ENCODE peak calls at places on chromosomes 4 and X, in four cellular contexts. J is spleen, Q is stomach, C is uterus. B is an unnamed sample.

GRCh38 chr4:159765402-159765801 is 662.5 kb downstream of the RAPGEF2 start:
- DNase-seq in C (no peak), Q (no peak), J (no peak), B (no peak)

GRCh38 chrX:47146121-47146935 is 1.3 kb downstream of the RBM10 start:
- DNase-seq in J (peak; percentile 44), C (no peak), Q (no peak), B (no peak)

GRCh38 chr4:15457401-15458201 is 12.1 kb upstream of the CC2D2A start:
- DNase-seq in Q (no peak), C (no peak), J (no peak), B (no peak)

GRCh38 chr4:161762796-161763195 is 401.0 kb downstream of the FSTL5 start:
- DNase-seq in C (no peak), J (no peak), Q (no peak), B (no peak)

GRCh38 chrX:154717824-154718223 is 33.1 kb downstream of the GAB3 start:
- DNase-seq in C (no peak), J (no peak), Q (no peak), B (no peak)

GRCh38 chr4:142126890-142127497 is 490.6 kb downstream of the IL15 start:
- DNase-seq in J (no peak), Q (peak; percentile 56), C (peak; percentile 31), B (no peak)

GRCh38 chr4:82422616-82423015 is 7.6 kb downstream of the HNRNPDL start:
- DNase-seq in C (no peak), J (no peak), Q (no peak), B (no peak)

GRCh38 chr4:25667931-25668557 is 12.4 kb downstream of the SLC34A2 start:
- DNase-seq in J (no peak), C (no peak), Q (no peak), B (no peak)

GRCh38 chr4:77504407-77504806 is 101.2 kb upstream of the CXCL13 start:
- DNase-seq in J (no peak), C (no peak), Q (no peak), B (no peak)

DNA sequence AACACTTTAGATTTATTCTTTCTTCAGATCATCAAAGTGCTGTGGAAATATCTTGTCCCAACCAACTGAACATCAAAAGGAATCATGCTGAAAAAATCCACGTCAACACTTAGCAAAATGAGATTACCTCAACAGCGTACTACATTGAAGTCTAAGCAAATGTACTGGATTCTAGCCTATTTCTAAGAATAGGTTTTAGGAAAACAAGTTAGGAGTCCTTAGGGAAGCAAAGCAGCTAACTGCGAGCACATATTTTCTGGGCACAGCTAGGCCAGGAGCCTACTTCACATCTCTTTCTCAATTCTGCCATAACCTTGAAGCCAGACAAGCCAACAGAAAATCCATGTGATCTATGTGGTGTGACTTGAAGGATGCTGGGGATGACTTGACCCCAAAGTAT is 22.2 kb downstream of the KDR start:
- DNase-seq in C (no peak), Q (no peak), J (no peak), B (no peak)
- H3K36me3 ChIP-seq in C (no peaks in the 10 kb centered on the region), Q (no peaks in the 10 kb centered on the region), J (no peaks in the 10 kb centered on the region), B (no peaks in the 10 kb centered on the region)

DNA sequence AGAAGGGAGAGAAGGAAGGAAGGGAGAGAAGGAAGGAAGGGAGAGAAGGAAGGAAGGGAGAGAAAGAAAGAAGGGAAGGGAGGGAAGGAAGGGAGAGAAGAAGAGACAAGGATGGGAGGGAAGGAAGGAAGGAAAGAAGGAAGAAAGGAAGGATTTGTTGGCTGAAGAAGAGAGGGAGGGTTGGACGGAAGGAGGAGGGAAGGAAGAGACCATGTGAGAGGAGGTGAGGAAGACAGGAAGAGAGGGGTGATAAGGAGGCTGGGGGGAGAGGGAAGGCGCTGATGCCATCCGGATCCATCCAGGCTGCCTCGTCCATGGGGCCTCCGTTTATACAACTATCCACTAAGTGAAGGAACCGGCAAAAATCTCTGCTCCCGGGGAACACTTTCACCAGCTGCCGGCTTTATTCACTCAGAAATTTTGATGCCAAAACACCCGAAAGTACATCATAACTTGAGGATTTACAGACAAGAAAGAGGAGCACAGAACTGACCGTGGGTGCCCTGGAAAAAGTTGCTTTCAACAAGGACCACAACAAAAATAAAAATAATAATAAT is 14.9 kb downstream of the DHRSX start:
- DNase-seq in J (no peak), C (no peak), Q (no peak), B (no peak)
- H3K27ac ChIP-seq in J (no peak overlapping the region), C (peak overlapping the region; percentile 81), Q (no peak overlapping the region), B (peak overlapping the region; percentile 66)

GRCh38 chrX:101639583-101639982 is 20.1 kb downstream of the ARMCX2 start:
- DNase-seq in J (no peak), Q (no peak), C (no peak), B (no peak)
- TF ChIP-seq POLR2A in J (no peak), Q (no peak), C (no peak), B (no peak)

GRCh38 chr4:27081675-27082579 is 221.3 kb downstream of the STIM2 start:
- DNase-seq in J (no peak), Q (no peak), C (no peak), B (no peak)

GRCh38 chr4:27084685-27085356 is 224.2 kb downstream of the STIM2 start:
- DNase-seq in Q (peak; percentile 53), C (peak; percentile 18), J (no peak), B (no peak)

GRCh38 chr4:27079056-27079455 is 218.4 kb downstream of the STIM2 start:
- DNase-seq in C (no peak), Q (no peak), J (no peak), B (no peak)

GRCh38 chr4:27087306-27088045 is 226.8 kb downstream of the STIM2 start:
- DNase-seq in C (no peak), Q (no peak), J (no peak), B (no peak)

GRCh38 chr4:27082786-27083185 is 222.1 kb downstream of the STIM2 start:
- DNase-seq in Q (no peak), C (no peak), J (no peak), B (no peak)
- H3K36me3 ChIP-seq in Q (no peaks in the 10 kb centered on the region), C (no peaks in the 10 kb centered on the region), J (no peaks in the 10 kb centered on the region), B (no peaks in the 10 kb centered on the region)

DNA sequence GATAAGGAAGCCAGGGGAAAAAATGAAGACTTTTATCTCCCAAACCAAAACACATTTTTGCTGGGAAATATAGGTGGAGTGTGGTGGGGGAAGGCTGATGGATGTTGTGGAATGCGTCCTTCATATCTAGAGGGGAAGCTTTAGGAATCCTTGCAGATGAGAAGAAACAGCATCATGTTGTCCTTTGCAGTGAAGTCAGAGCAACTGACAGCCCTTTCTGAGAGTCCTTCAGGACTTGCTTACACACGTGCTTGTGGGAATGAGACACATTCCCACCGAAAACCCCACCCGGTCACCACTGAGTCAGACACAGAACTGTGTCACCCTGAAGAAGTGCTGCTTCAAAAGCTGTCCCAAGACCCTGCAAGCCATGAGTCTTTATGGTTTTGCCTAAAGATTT is 81.5 kb downstream of the SHROOM2 start:
- DNase-seq in Q (no peak), C (no peak), J (no peak), B (no peak)
- H3K27ac ChIP-seq in Q (no peak overlapping the region), C (peak overlapping the region; percentile 57), J (no peak overlapping the region), B (no peak overlapping the region)

GRCh38 chr4:183504064-183504929 is 561 bp upstream of the ING2 start:
- DNase-seq in C (peak; percentile 99), Q (peak; percentile 100), J (peak; percentile 100), B (peak; percentile 98)
- TF ChIP-seq POLR2A in C (peak; percentile 73), Q (no peak), J (no peak), B (no peak)

DNA sequence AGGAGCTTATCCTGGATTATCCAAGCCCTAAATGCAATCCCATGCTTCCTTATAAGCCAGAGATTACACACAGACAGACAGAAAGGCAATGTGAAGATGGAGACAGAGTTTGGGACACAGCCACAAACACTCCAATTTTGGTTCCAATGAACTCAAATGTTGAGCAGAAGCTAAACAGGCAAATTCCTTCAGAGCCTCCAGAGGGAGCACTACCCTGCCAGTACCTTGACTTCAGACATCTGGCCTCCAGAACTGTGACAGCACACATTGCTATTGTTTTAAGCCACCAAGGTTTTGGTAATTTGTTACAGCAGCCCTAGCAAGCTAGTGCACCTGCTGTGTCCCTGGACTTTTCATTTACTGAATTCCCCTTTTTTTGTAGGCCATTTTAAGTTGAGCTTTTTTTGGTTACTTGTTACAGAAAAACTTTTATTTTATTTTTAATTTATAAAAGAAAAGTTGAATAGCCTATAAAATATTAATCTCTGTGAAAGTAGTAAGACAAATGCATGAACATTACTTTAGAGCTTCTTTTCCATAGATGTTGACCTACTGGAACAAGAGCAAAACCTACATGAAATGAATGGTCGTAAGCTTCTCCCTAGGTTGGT is 33.4 kb upstream of the SRD5A3 start:
- DNase-seq in J (no peak), C (peak; percentile 26), Q (peak; percentile 34), B (no peak)
- H3K36me3 ChIP-seq in J (no peaks in the 10 kb centered on the region), C (no peaks in the 10 kb centered on the region), Q (no peaks in the 10 kb centered on the region), B (no peaks in the 10 kb centered on the region)

DNA sequence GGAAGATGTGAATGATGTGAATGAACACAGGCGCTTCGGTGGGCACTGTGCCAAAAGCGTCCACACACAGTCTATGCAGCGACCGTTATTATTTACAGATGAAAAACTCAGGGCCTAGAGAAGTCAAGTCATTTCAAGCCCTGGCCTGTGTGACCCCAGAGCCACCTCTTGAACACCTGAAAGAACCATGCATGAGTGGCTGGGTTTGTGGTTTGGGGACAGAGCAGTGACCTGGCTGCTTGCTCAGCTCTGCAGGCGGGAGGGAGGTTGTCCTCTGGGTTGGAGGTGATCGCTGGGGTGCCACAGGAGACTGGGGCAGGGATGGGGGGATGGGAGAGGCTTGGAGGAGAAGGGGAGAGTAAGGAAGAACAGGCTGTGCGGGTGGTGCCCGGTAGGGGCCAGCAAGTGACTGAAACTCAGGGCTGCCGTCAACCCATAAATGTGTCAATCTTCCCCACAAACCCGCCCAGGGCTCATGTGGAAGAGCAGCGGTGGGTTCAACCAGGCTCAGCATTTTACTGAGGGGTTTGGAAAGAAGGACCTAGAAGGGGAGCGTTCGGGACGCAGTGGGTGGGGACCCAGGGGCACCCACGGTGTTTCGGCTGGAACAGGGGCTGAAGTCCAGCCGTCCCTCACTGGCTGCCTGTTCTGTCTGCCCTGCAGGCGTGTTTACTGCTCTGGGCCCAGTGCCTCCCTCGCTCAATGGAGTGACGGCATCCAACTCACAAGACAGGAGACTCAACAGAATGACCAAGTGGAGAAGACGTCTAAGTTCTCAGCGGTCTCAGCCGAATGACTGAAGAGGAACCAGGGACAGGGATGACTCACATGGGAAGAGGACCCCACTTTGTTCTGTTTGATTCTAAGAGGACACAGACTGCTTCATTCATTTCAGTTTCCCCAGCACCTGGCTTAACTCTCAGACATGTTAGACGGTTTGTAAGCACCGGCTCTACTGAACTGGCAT is 167.8 kb downstream of the AFAP1 start:
- DNase-seq in C (no peak), Q (no peak), J (peak; percentile 57), B (peak; percentile 49)
- H3K27ac ChIP-seq in C (no peak overlapping the region), Q (no peak overlapping the region), J (no peak overlapping the region), B (no peak overlapping the region)

DNA sequence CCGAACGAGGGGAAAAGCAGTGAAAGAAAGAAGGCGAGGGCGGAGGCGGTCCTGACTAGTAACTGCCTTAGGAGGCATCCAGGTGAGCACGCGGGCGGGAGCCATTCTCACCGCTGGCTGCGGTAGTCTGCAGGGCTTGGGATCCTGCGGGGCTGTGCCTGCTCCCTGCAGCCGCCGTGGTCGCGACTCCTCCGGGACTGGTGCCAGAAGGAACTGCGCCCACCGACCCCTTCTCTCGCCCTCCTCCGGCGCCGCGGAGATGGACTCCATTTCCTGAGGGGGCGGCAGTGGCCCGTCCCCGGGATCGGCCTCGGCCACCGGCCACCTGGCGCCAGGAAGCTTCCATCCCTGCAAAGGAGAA is 545 bp downstream of the NFXL1 start:
- DNase-seq in Q (peak; percentile 42), J (peak; percentile 93), C (peak; percentile 49), B (no peak)
- TF ChIP-seq POLR2A in Q (no peak), J (no peak), C (no peak), B (no peak)

GRCh38 chr4:145130130-145130529 is 32.0 kb downstream of the ABCE1 start:
- DNase-seq in J (no peak), Q (no peak), C (no peak), B (no peak)

GRCh38 chr4:145130788-145131398 is 32.8 kb downstream of the ABCE1 start:
- DNase-seq in J (no peak), Q (no peak), C (no peak), B (no peak)

GRCh38 chr4:145125396-145125795 is 27.3 kb downstream of the ABCE1 start:
- DNase-seq in J (no peak), C (no peak), Q (no peak), B (no peak)
- H3K36me3 ChIP-seq in J (peaks cover 75% of the 10 kb centered on the region), C (no peaks in the 10 kb centered on the region), Q (peaks cover 92% of the 10 kb centered on the region), B (no peaks in the 10 kb centered on the region)